ENCODE peak calls at places on chromosomes 7 and 10, in six cellular contexts. One of them, this sample, is unnamed.
A peak's percentile ranks its signal among the peaks of the same experiment; 100 is the strongest.

GRCh38 chr10:91367127-91367531 is 43.0 kb upstream of the HECTD2 start:
- DNase-seq in A549: no peak
- DNase-seq in cardiac fibroblast: no peak
- DNase-seq in pancreas: no peak
- DNase-seq in lower leg skin: no peak
- DNase-seq in stomach: no peak
- DNase-seq in this sample: no peak

GRCh38 chr10:3131098-3131497 is 41.5 kb downstream of the PITRM1 start:
- DNase-seq in A549: peak; percentile 40
- DNase-seq in cardiac fibroblast: no peak
- DNase-seq in pancreas: peak; percentile 3
- DNase-seq in lower leg skin: no peak
- DNase-seq in stomach: no peak
- DNase-seq in this sample: no peak

GRCh38 chr10:60384708-60385398 is 4.8 kb downstream of the ANK3 start:
- DNase-seq in A549: peak; percentile 37
- DNase-seq in cardiac fibroblast: peak; percentile 98
- DNase-seq in pancreas: no peak
- DNase-seq in lower leg skin: peak; percentile 16
- DNase-seq in stomach: no peak
- DNase-seq in this sample: peak; percentile 96

GRCh38 chr7:20260219-20260618 is 43.0 kb upstream of the MACC1 start:
- DNase-seq in A549: no peak
- DNase-seq in cardiac fibroblast: peak; percentile 92
- DNase-seq in pancreas: no peak
- DNase-seq in lower leg skin: no peak
- DNase-seq in stomach: no peak
- DNase-seq in this sample: no peak

GRCh38 chr10:78450239-78450638 is 416.6 kb downstream of the RPS24 start:
- DNase-seq in A549: no peak
- DNase-seq in cardiac fibroblast: no peak
- DNase-seq in pancreas: no peak
- DNase-seq in lower leg skin: no peak
- DNase-seq in stomach: no peak
- DNase-seq in this sample: no peak

GRCh38 chr7:114402866-114403635 is 11.6 kb upstream of the FOXP2 start:
- DNase-seq in A549: no peak
- DNase-seq in cardiac fibroblast: no peak
- DNase-seq in pancreas: no peak
- DNase-seq in lower leg skin: no peak
- DNase-seq in stomach: no peak
- DNase-seq in this sample: no peak

GRCh38 chr7:25851332-25852248 is 300.4 kb upstream of the NFE2L3 start:
- DNase-seq in A549: peak; percentile 65
- DNase-seq in cardiac fibroblast: peak; percentile 90
- DNase-seq in pancreas: peak; percentile 89
- DNase-seq in lower leg skin: peak; percentile 86
- DNase-seq in stomach: peak; percentile 80
- DNase-seq in this sample: no peak

GRCh38 chr10:70267161-70267933 is 16.5 kb downstream of the NPFFR1 start:
- DNase-seq in A549: peak; percentile 73
- DNase-seq in cardiac fibroblast: peak; percentile 73
- DNase-seq in pancreas: no peak
- DNase-seq in lower leg skin: peak; percentile 65
- DNase-seq in stomach: no peak
- DNase-seq in this sample: peak; percentile 89

GRCh38 chr10:102657451-102657850 is 13.2 kb downstream of the TRIM8 start:
- DNase-seq in A549: no peak
- DNase-seq in cardiac fibroblast: no peak
- DNase-seq in pancreas: no peak
- DNase-seq in lower leg skin: no peak
- DNase-seq in stomach: no peak
- DNase-seq in this sample: no peak

GRCh38 chr10:24513155-24513554 is 210.5 kb downstream of the ARHGAP21 start:
- DNase-seq in A549: no peak
- DNase-seq in cardiac fibroblast: peak; percentile 21
- DNase-seq in pancreas: no peak
- DNase-seq in lower leg skin: no peak
- DNase-seq in stomach: no peak
- DNase-seq in this sample: no peak

GRCh38 chr7:149496642-149497391 is 792 bp downstream of the ZNF746 start:
- DNase-seq in A549: no peak
- DNase-seq in cardiac fibroblast: peak; percentile 49
- DNase-seq in pancreas: peak; percentile 72
- DNase-seq in lower leg skin: no peak
- DNase-seq in stomach: peak; percentile 43
- DNase-seq in this sample: no peak

GRCh38 chr10:116627386-116627933 is 6.7 kb downstream of the PNLIPRP2 start:
- DNase-seq in A549: peak; percentile 44
- DNase-seq in cardiac fibroblast: peak; percentile 7
- DNase-seq in pancreas: peak; percentile 81
- DNase-seq in lower leg skin: no peak
- DNase-seq in stomach: peak; percentile 62
- DNase-seq in this sample: no peak

GRCh38 chr7:100191775-100192174 is 14.1 kb downstream of the STAG3 start:
- DNase-seq in A549: no peak
- DNase-seq in cardiac fibroblast: peak; percentile 52
- DNase-seq in pancreas: no peak
- DNase-seq in lower leg skin: no peak
- DNase-seq in stomach: no peak
- DNase-seq in this sample: peak; percentile 63

GRCh38 chr10:86686972-86687371 is 18.7 kb downstream of the LDB3 start:
- DNase-seq in A549: no peak
- DNase-seq in cardiac fibroblast: no peak
- DNase-seq in pancreas: no peak
- DNase-seq in lower leg skin: no peak
- DNase-seq in stomach: no peak
- DNase-seq in this sample: no peak

GRCh38 chr10:59465089-59465488 is 102.7 kb upstream of the FAM13C start:
- DNase-seq in A549: no peak
- DNase-seq in cardiac fibroblast: peak; percentile 69
- DNase-seq in pancreas: no peak
- DNase-seq in lower leg skin: no peak
- DNase-seq in stomach: no peak
- DNase-seq in this sample: peak; percentile 4

GRCh38 chr7:82172896-82173295 is 270.7 kb downstream of the CACNA2D1 start:
- DNase-seq in A549: no peak
- DNase-seq in cardiac fibroblast: peak; percentile 19
- DNase-seq in pancreas: no peak
- DNase-seq in lower leg skin: no peak
- DNase-seq in stomach: no peak
- DNase-seq in this sample: no peak

GRCh38 chr10:122939819-122940543 is 14.0 kb downstream of the C10orf88 start:
- DNase-seq in A549: no peak
- DNase-seq in cardiac fibroblast: peak; percentile 78
- DNase-seq in pancreas: no peak
- DNase-seq in lower leg skin: no peak
- DNase-seq in stomach: no peak
- DNase-seq in this sample: no peak

GRCh38 chr7:85065306-85065705 is 121.5 kb downstream of the SEMA3D start:
- DNase-seq in A549: no peak
- DNase-seq in cardiac fibroblast: peak; percentile 80
- DNase-seq in pancreas: no peak
- DNase-seq in lower leg skin: no peak
- DNase-seq in stomach: no peak
- DNase-seq in this sample: no peak

GRCh38 chr7:30595461-30596042 is 874 bp downstream of the GARS1 start:
- DNase-seq in A549: no peak
- DNase-seq in cardiac fibroblast: no peak
- DNase-seq in pancreas: no peak
- DNase-seq in lower leg skin: no peak
- DNase-seq in stomach: no peak
- DNase-seq in this sample: no peak

GRCh38 chr7:42429339-42429738 is 192.3 kb upstream of the GLI3 start:
- DNase-seq in A549: no peak
- DNase-seq in cardiac fibroblast: no peak
- DNase-seq in pancreas: no peak
- DNase-seq in lower leg skin: no peak
- DNase-seq in stomach: no peak
- DNase-seq in this sample: no peak

GRCh38 chr7:84790873-84791272 is 396.0 kb downstream of the SEMA3D start:
- DNase-seq in A549: no peak
- DNase-seq in cardiac fibroblast: peak; percentile 79
- DNase-seq in pancreas: no peak
- DNase-seq in lower leg skin: no peak
- DNase-seq in stomach: no peak
- DNase-seq in this sample: peak; percentile 62

GRCh38 chr7:71488308-71488707 is 356.4 kb downstream of the GALNT17 start:
- DNase-seq in A549: no peak
- DNase-seq in cardiac fibroblast: peak; percentile 26
- DNase-seq in pancreas: no peak
- DNase-seq in lower leg skin: no peak
- DNase-seq in stomach: no peak
- DNase-seq in this sample: no peak

GRCh38 chr7:91266067-91266930 is 2.1 kb downstream of the FZD1 start:
- DNase-seq in A549: no peak
- DNase-seq in cardiac fibroblast: peak; percentile 38
- DNase-seq in pancreas: peak; percentile 74
- DNase-seq in lower leg skin: no peak
- DNase-seq in stomach: no peak
- DNase-seq in this sample: no peak

GRCh38 chr7:91265693-91266066 is 1.4 kb downstream of the FZD1 start:
- DNase-seq in A549: no peak
- DNase-seq in cardiac fibroblast: peak; percentile 18
- DNase-seq in pancreas: peak; percentile 62
- DNase-seq in lower leg skin: no peak
- DNase-seq in stomach: no peak
- DNase-seq in this sample: no peak

GRCh38 chr7:91263359-91264082 is 712 bp upstream of the FZD1 start:
- DNase-seq in A549: peak; percentile 15
- DNase-seq in cardiac fibroblast: peak; percentile 26
- DNase-seq in pancreas: peak; percentile 79
- DNase-seq in lower leg skin: peak; percentile 45
- DNase-seq in stomach: no peak
- DNase-seq in this sample: no peak

GRCh38 chr7:91264083-91264923 is at the start of gene FZD1:
- DNase-seq in A549: peak; percentile 73
- DNase-seq in cardiac fibroblast: peak; percentile 99
- DNase-seq in pancreas: peak; percentile 95
- DNase-seq in lower leg skin: peak; percentile 96
- DNase-seq in stomach: peak; percentile 95
- DNase-seq in this sample: peak; percentile 96

GRCh38 chr7:91264924-91265681 is 870 bp downstream of the FZD1 start:
- DNase-seq in A549: no peak
- DNase-seq in cardiac fibroblast: peak; percentile 79
- DNase-seq in pancreas: peak; percentile 77
- DNase-seq in lower leg skin: peak; percentile 47
- DNase-seq in stomach: peak; percentile 61
- DNase-seq in this sample: no peak
- TF ChIP-seq CTCF in A549: no peak
- TF ChIP-seq CTCF in cardiac fibroblast: no peak
- TF ChIP-seq CTCF in pancreas: no peak
- TF ChIP-seq CTCF in lower leg skin: no peak
- TF ChIP-seq CTCF in stomach: no peak
- TF ChIP-seq CTCF in this sample: no peak

DNA sequence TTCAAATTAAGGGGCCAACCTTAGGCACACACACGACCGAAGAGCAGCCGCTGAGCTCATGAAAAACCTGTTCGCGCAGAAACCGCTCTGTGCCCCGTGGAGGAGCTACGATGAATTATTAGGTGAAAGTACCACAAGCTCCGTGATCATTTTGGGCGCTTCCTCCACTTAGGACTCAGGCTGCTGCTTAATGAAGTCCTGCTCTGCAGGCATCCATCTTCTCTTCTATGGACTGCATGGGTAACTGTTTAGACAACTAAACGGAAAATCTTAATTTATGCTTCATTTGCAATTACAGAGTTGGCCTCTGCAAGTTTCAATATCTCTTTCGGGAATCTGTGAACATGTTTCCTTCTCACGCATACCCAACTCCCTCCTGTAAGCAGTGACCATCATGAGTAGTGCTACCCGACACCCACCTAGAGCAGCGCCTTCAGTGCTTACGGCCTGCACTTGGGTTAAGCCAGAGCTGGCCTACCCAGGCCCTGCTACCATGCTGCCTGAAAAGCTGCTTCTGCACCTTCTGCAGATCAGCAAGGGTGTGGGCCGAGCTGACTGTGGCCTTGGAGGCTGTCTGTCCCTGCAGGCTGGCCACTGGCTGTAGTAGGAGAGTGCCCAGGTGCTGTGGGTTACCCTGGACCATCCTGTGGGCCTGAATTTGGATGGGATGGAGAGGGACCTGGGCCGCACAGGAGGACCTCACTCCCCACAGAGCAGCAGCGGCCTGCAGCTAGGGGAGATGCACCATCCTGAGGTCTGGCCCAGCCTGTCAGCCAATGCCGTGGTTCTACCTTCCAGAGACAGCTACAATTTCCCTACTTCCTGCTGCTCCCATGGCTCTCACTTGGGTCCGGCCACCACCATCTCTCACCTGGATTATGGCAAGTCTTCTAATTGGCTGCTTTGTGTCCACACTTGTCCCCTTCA is 36.0 kb downstream of the GNA12 start:
- DNase-seq in A549: no peak
- DNase-seq in cardiac fibroblast: no peak
- DNase-seq in pancreas: no peak
- DNase-seq in lower leg skin: no peak
- DNase-seq in stomach: peak; percentile 11
- DNase-seq in this sample: no peak
- H3K4me3 ChIP-seq in A549: no peak overlapping the region
- H3K4me3 ChIP-seq in cardiac fibroblast: no peak overlapping the region
- H3K4me3 ChIP-seq in pancreas: no peak overlapping the region
- H3K4me3 ChIP-seq in lower leg skin: no peak overlapping the region
- H3K4me3 ChIP-seq in stomach: no peak overlapping the region
- H3K4me3 ChIP-seq in this sample: no peak overlapping the region

DNA sequence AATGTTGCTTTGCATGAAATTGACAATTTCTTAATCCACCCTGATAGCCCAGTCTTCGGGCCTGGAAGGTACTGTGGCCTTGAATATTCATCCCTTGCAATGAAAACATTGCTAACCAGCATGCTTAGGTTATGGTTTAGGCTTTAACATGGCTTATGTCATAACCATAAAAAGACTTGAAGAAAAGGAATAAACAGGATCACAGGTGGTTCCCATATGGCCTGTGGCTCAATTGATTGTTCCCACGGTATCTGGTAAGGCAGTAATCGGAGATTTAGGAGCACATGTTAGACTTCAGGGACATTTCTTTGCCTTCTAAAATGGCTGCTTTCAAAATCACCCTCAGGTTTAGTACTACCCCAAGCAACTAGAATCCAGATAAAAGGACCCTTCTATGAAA is 139.5 kb downstream of the ST7 start:
- DNase-seq in A549: no peak
- DNase-seq in cardiac fibroblast: no peak
- DNase-seq in pancreas: no peak
- DNase-seq in lower leg skin: no peak
- DNase-seq in stomach: no peak
- DNase-seq in this sample: peak; percentile 3
- TF ChIP-seq CTCF in A549: no peak
- TF ChIP-seq CTCF in cardiac fibroblast: no peak
- TF ChIP-seq CTCF in pancreas: no peak
- TF ChIP-seq CTCF in lower leg skin: no peak
- TF ChIP-seq CTCF in stomach: no peak
- TF ChIP-seq CTCF in this sample: no peak

DNA sequence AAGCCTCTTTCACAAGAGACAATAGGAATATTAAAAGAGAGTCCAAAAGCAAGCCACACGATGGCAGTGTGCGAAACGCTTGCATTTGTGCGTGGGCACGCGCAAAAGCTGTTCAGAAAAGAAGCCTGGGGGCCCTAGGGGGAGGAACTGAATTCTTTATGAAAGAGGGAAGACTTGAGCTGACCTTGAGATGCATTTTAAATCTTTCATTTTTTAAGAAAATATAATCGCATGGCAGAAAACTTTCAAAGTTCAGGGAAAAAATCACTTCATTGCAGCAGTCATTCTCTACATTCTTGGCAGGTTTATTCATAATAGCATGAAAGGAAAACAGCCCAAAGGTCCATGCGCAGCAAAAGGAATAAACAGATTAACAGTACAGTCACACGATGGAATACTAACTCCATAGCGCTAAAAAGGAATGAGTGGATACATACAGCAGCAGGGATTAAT is 206.5 kb upstream of the PRKCQ start:
- DNase-seq in A549: peak; percentile 46
- DNase-seq in cardiac fibroblast: peak; percentile 73
- DNase-seq in pancreas: no peak
- DNase-seq in lower leg skin: no peak
- DNase-seq in stomach: no peak
- DNase-seq in this sample: peak; percentile 21
- H3K4me3 ChIP-seq in A549: no peak overlapping the region
- H3K4me3 ChIP-seq in cardiac fibroblast: no peak overlapping the region
- H3K4me3 ChIP-seq in pancreas: no peak overlapping the region
- H3K4me3 ChIP-seq in lower leg skin: no peak overlapping the region
- H3K4me3 ChIP-seq in stomach: no peak overlapping the region
- H3K4me3 ChIP-seq in this sample: no peak overlapping the region

This sample was measured in AG09309.